ENCODE peak calls at places on chromosomes 16 and 17, in four cellular contexts. L is mesenchymal stem cell, R is NT2/D1, P is IMR-90. J is an unnamed sample.

GRCh38 chr17:79160980-79161621 is 86.5 kb downstream of the ENGASE start:
- DNase-seq in R (no peak), P (no peak), L (no peak), J (no peak)

GRCh38 chr17:42009170-42009569 is 8.1 kb downstream of the DNAJC7 start:
- DNase-seq in P (no peak), L (no peak), R (no peak), J (no peak)

GRCh38 chr16:11679250-11679649 is 11.0 kb downstream of the SNN start:
- DNase-seq in R (no peak), P (no peak), L (no peak), J (no peak)

GRCh38 chr16:87828071-87828971 is 41.0 kb downstream of the SLC7A5 start:
- DNase-seq in P (no peak), L (no peak), R (no peak), J (no peak)

GRCh38 chr17:36629252-36629847 is 28.0 kb downstream of the MRM1 start:
- DNase-seq in L (peak), R (peak), P (peak), J (peak)

GRCh38 chr16:67326472-67327309 is at the start of the genes KCTD19 and LRRC36:
- DNase-seq in R (peak), L (peak), P (no peak), J (peak)

GRCh38 chr16:47486856-47487255 is 25.7 kb downstream of the PHKB start:
- DNase-seq in P (no peak), R (no peak), L (no peak), J (no peak)

GRCh38 chr16:2023098-2023925 is 3.4 kb upstream of the NHERF2 start:
- DNase-seq in L (peak), R (peak), P (peak), J (peak)

GRCh38 chr17:38815576-38816193 is 9.4 kb downstream of the CWC25 start:
- DNase-seq in R (no peak), L (peak), P (peak), J (peak)

GRCh38 chr16:68091604-68092261 is 6.6 kb downstream of the NFATC3 start:
- DNase-seq in R (no peak), L (peak), P (peak), J (peak)

GRCh38 chr16:11234884-11235702 is 20.9 kb downstream of the SOCS1 start:
- DNase-seq in R (no peak), L (peak), P (peak), J (no peak)

GRCh38 chr17:3834811-3835210 is 11.2 kb downstream of the NCBP3 start:
- DNase-seq in L (no peak), R (no peak), P (no peak), J (no peak)

GRCh38 chr17:42315402-42316156 is 27.3 kb downstream of the STAT5A start:
- DNase-seq in P (no peak), R (no peak), L (no peak), J (no peak)

GRCh38 chr16:49467540-49468372 is 94.2 kb downstream of the C16orf78 start:
- DNase-seq in P (no peak), L (no peak), R (no peak), J (no peak)

GRCh38 chr16:77273-77806 is 685 bp upstream of the MPG start:
- DNase-seq in R (no peak), P (peak), L (peak), J (peak)

GRCh38 chr17:77528516-77529327 is 388.0 kb downstream of the SEC14L1 start:
- DNase-seq in P (no peak), L (no peak), R (no peak), J (peak)

GRCh38 chr16:28482026-28482425 is 9.8 kb downstream of the CLN3 start:
- DNase-seq in L (no peak), P (no peak), R (no peak), J (no peak)

GRCh38 chr16:86029131-86029741 is 130.3 kb downstream of the IRF8 start:
- DNase-seq in L (peak), R (no peak), P (peak), J (peak)

GRCh38 chr16:50585331-50585776 is 37.2 kb downstream of the NKD1 start:
- DNase-seq in P (no peak), L (no peak), R (no peak), J (no peak)

GRCh38 chr16:55508941-55509920 is at the start of gene LPCAT2:
- DNase-seq in L (peak), P (peak), R (peak), J (peak)

GRCh38 chr16:55510185-55510805 is 1.4 kb downstream of the LPCAT2 start:
- DNase-seq in R (no peak), P (no peak), L (no peak), J (no peak)

GRCh38 chr16:55506083-55506482 is 2.8 kb upstream of the LPCAT2 start:
- DNase-seq in L (no peak), P (no peak), R (no peak), J (no peak)

GRCh38 chr16:55506708-55507107 is 2.2 kb upstream of the LPCAT2 start:
- DNase-seq in R (no peak), P (no peak), L (no peak), J (no peak)

DNA sequence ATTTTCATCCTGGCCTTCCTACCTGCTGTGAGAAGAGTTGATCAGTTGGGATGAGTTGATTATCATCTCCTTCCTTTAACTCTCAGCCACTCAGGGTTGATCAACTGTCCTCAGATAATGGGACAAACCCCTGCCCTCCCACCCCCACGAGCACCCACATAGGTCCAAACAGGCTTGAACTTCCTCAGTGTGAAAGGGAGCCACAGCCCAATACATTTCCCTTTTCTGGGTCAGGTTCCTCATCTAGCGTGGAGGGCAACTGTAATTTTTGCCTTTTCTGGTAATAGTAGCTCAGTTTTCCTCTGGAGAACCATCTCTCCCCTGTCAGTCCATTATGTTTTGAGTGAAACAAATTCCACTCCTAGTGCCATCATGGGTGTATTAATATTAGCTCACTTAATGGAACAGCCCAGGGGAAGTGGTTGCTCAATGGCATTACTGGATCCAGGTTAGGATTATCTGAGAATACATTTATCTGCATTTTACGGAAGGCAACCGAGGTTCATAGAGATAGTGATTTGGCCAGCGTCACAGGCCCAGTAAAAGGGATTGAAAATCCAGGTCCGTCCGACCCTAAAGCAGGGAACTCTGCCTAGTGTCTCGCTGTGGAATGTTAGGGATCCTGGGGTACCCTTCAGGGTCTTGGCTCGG is 476 bp upstream of the LPCAT2 start:
- DNase-seq in P (no peak), L (no peak), R (no peak), J (no peak)
- H3K4me3 ChIP-seq in P (no peak), L (peak), R (peak), J (peak)

GRCh38 chr17:61447358-61447757 is 4.9 kb upstream of the TBX4 start:
- DNase-seq in L (no peak), P (no peak), R (no peak), J (no peak)
- H3K9ac ChIP-seq in L (no peak), P (no peak), R (no peak), J (no peak)

GRCh38 chr17:63274156-63274555 is 171.9 kb downstream of the CYB561 start:
- DNase-seq in R (no peak), P (peak), L (peak), J (no peak)
- H3K4me3 ChIP-seq in R (no peak), P (no peak), L (no peak), J (peak)

GRCh38 chr17:33290156-33290697 is 2.9 kb downstream of the ASIC2 start:
- DNase-seq in P (no peak), L (no peak), R (no peak), J (no peak)
- H3K9ac ChIP-seq in P (no peak), L (no peak), R (no peak), J (no peak)

GRCh38 chr17:30239089-30239462 is 3.6 kb upstream of the SLC6A4 start:
- DNase-seq in L (no peak), R (no peak), P (no peak), J (no peak)

GRCh38 chr17:30238387-30239088 is 3.0 kb upstream of the SLC6A4 start:
- DNase-seq in L (no peak), P (no peak), R (no peak), J (no peak)

GRCh38 chr17:30237296-30238002 is 2.0 kb upstream of the SLC6A4 start:
- DNase-seq in R (no peak), P (no peak), L (no peak), J (no peak)

GRCh38 chr17:30236807-30237206 is 1.3 kb upstream of the SLC6A4 start:
- DNase-seq in P (no peak), R (no peak), L (peak), J (peak)

GRCh38 chr17:30238003-30238344 is 2.5 kb upstream of the SLC6A4 start:
- DNase-seq in R (no peak), L (no peak), P (no peak), J (no peak)
- H3K4me3 ChIP-seq in R (no peak), L (no peak), P (no peak), J (no peak)

DNA sequence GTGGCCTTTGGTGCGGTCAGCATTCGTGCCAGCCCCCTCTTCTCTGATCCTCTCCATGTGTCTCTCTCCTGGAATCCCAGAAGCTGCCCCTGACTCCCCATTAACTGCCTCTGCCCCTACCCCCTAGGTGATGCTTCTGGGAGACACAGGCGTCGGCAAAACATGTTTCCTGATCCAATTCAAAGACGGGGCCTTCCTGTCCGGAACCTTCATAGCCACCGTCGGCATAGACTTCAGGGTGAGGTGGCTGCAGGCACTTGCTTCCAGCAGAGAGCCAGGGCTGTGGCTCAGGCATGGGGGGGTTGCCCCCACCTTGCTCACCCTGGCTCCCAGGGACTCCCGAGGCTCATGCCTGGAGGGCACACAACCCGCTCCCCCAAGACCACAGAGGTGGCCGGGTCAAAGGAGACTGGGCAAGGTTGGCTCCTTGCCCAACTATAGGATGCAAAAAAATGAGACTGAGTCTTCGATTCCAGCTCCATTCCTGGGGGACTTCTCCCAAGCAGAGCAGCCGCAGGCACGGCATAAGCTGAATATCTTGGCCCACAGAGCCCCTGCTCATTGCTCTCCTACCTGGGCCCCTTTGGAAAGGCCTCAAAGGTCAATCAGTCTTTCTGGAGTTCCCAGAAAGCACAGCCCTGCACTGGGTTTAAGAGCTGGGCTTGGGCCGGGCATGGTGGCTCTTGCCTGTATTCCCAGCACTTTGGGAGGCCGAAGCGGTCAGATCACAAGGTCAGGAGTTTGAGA is 3.8 kb downstream of the RAB37 start:
- DNase-seq in L (no peak), P (no peak), R (no peak), J (no peak)
- H3K9ac ChIP-seq in L (no peak), P (no peak), R (no peak), J (no peak)

DNA sequence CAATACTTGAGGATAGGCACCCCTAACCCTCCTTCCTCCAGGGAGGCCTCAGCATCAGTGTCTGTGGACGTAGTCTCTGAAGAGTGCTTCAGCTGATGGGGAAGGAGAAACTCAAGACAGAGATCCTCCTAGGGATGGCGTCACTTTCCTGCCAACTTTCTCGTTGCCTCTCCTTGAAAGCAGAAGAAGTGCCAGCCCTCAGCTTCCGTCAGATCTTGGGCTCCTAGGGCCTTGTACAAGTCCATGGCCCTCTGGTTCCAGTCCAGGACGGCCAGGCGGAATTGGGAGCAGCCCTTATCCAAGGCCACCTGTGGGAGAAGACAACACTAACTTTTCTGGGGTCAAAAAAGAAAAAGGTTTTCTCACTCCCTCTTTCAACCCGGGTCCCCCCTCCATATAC is 1.3 kb downstream of the SAT2 start:
- DNase-seq in R (no peak), P (no peak), L (no peak), J (no peak)
- H3K4me3 ChIP-seq in R (peak), P (no peak), L (peak), J (peak)

J was measured in adipocyte.